ENCODE peak calls at places on chromosomes 1 and 21, in five cellular contexts. C is brain microvascular endothelial cell, J is neuronal stem cell, S is Peyer's patch, L is ascending aorta. O is an unnamed sample. For H3K36me3, the result is how much of the 10 kb centered on the place peaks cover.

GRCh38 chr1:215482079-215482478 is 85.0 kb upstream of the KCTD3 start:
- DNase-seq in S (no peak), C (no peak), L (no peak), J (no peak), O (no peak)

GRCh38 chr1:13549021-13549420 is 34.6 kb upstream of the PDPN start:
- DNase-seq in C (no peak), L (no peak), S (no peak), J (no peak), O (no peak)

GRCh38 chr1:114353233-114353632 is 157.8 kb downstream of the TRIM33 start:
- DNase-seq in J (no peak), L (no peak), C (peak), S (no peak), O (peak)

GRCh38 chr1:56576880-56577858 is 2.2 kb downstream of the PLPP3 start:
- DNase-seq in L (no peak), C (peak), J (no peak), S (no peak), O (peak)

GRCh38 chr1:204990721-204991341 is 52.2 kb upstream of the CNTN2 start:
- DNase-seq in L (no peak), C (no peak), S (no peak), J (no peak), O (no peak)

GRCh38 chr1:94230920-94231319 is 6.5 kb downstream of the ARHGAP29 start:
- DNase-seq in S (no peak), J (no peak), C (no peak), L (no peak), O (no peak)

GRCh38 chr1:25889470-25889869 is 14.0 kb upstream of the PAQR7 start:
- DNase-seq in J (no peak), S (no peak), L (no peak), C (peak), O (no peak)

GRCh38 chr1:109570414-109570813 is 22.0 kb downstream of the GNAI3 start:
- DNase-seq in S (no peak), J (no peak), L (no peak), C (peak), O (no peak)

GRCh38 chr1:70509996-70510876 is 99.2 kb downstream of the CTH start:
- DNase-seq in L (no peak), S (no peak), J (peak), C (peak), O (peak)

GRCh38 chr1:32197074-32197473 is 3.3 kb upstream of the CCDC28B start:
- DNase-seq in C (no peak), J (no peak), L (no peak), S (no peak), O (no peak)

GRCh38 chr1:23979387-23980005 is 631 bp downstream of the SRSF10 start:
- DNase-seq in L (no peak), S (no peak), C (peak), J (no peak), O (no peak)

GRCh38 chr1:224524679-224525078 is 90.1 kb upstream of the WDR26 start:
- DNase-seq in S (no peak), J (no peak), C (peak), L (no peak), O (no peak)

GRCh38 chr1:30920827-30921226 is 12.3 kb upstream of the SDC3 start:
- DNase-seq in L (no peak), S (no peak), J (no peak), C (peak), O (no peak)

GRCh38 chr1:28761189-28761588 is 24.4 kb downstream of the YTHDF2 start:
- DNase-seq in C (no peak), S (no peak), J (no peak), L (no peak), O (no peak)

GRCh38 chr1:3352952-3353331 is 101.5 kb upstream of the ARHGEF16 start:
- DNase-seq in J (no peak), L (no peak), C (peak), S (no peak), O (no peak)

GRCh38 chr1:67041836-67042503 is 12.0 kb downstream of the SLC35D1 start:
- DNase-seq in C (no peak), L (no peak), J (no peak), S (no peak), O (no peak)

GRCh38 chr21:44390886-44391285 is 37.5 kb downstream of the TRPM2 start:
- DNase-seq in L (no peak), C (no peak), J (no peak), S (no peak), O (no peak)

GRCh38 chr1:22741118-22741517 is 30.5 kb downstream of the EPHB2 start:
- DNase-seq in C (no peak), L (no peak), S (no peak), J (no peak), O (peak)

GRCh38 chr1:2201062-2201461 is 6.5 kb upstream of the FAAP20 start:
- DNase-seq in J (no peak), S (no peak), C (no peak), L (no peak), O (no peak)

GRCh38 chr1:2202008-2202575 is 7.5 kb upstream of the FAAP20 start:
- DNase-seq in S (no peak), J (no peak), C (no peak), L (no peak), O (no peak)

GRCh38 chr1:2199042-2199810 is 4.7 kb upstream of the FAAP20 start:
- DNase-seq in L (peak), C (peak), J (peak), S (peak), O (peak)

GRCh38 chr1:2198571-2198970 is 4.0 kb upstream of the FAAP20 start:
- DNase-seq in L (no peak), J (no peak), C (no peak), S (peak), O (no peak)

GRCh38 chr1:2200308-2200943 is 5.9 kb upstream of the FAAP20 start:
- DNase-seq in S (no peak), J (no peak), C (no peak), L (no peak), O (no peak)
- H3K4me3 ChIP-seq in S (no peak), J (no peak), C (no peak), L (peak), O (no peak)

GRCh38 chr21:37511848-37512247 is 145.3 kb downstream of the DYRK1A start:
- DNase-seq in C (no peak), S (no peak), J (no peak), L (no peak), O (no peak)
- H3K36me3 ChIP-seq in C (under half), S (half or more), J (half or more), L (half or more), O (under half)

DNA sequence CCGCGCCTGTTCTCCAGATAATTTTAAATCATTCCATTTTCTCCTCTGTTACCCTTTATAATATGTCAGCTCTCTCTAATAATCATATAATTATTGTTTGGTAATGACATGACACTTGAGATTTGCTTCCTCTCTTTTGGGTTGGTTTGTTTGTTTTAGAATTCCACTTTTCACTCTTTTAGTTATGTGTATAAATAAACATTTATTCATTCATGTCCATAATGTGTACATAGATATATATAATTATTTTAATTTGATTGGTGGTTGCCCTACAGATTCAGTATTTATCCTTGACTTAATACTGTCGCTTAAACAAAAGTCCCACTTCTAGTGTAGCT is 93.4 kb upstream of the FMN2 start:
- DNase-seq in C (no peak), S (no peak), L (no peak), J (no peak), O (no peak)
- H3K4me3 ChIP-seq in C (peak), S (no peak), L (peak), J (no peak), O (peak)

GRCh38 chr1:54272772-54273091 is 72.8 kb downstream of the MRPL37 start:
- DNase-seq in L (no peak), S (no peak), J (no peak), C (no peak), O (peak)
- H3K36me3 ChIP-seq in L (under half), S (under half), J (under half), C (under half), O (under half)

GRCh38 chr1:43564617-43565348 is 34.1 kb downstream of the PTPRF start:
- DNase-seq in C (no peak), S (no peak), J (no peak), L (no peak), O (no peak)
- H3K4me3 ChIP-seq in C (peak), S (no peak), J (no peak), L (peak), O (peak)